ENCODE peak calls at places on chromosomes 1 and 21, in five cellular contexts. T is mammary epithelial cell, C is neuronal stem cell, V is PC-3, D is IMR-90. A is an unnamed sample.

GRCh38 chr1:42950146-42950480 is 8.6 kb downstream of the SLC2A1 start:
- DNase-seq in C (no peak), T (peak), D (peak), V (peak), A (peak)

GRCh38 chr1:61461406-61462384 is 263.2 kb downstream of the TM2D1 start:
- DNase-seq in T (no peak), V (no peak), C (no peak), D (no peak), A (no peak)

GRCh38 chr1:153525088-153525713 is 10.6 kb downstream of the S100A6 start:
- DNase-seq in T (peak), D (peak), C (no peak), V (no peak), A (no peak)

GRCh38 chr1:171803461-171804022 is 22.1 kb downstream of the METTL13 start:
- DNase-seq in C (no peak), T (no peak), V (no peak), D (no peak), A (no peak)

GRCh38 chr1:147598631-147599361 is 57.5 kb downstream of the BCL9 start:
- DNase-seq in D (peak), C (peak), V (no peak), T (no peak), A (peak)

GRCh38 chr1:59638172-59638800 is 176.5 kb upstream of the HOOK1 start:
- DNase-seq in V (no peak), T (peak), C (peak), D (peak), A (peak)

GRCh38 chr1:88890790-88891317 is 513 bp downstream of the GTF2B start:
- DNase-seq in T (peak), V (peak), D (peak), C (peak), A (peak)

GRCh38 chr1:201022824-201023516 is 544 bp downstream of the KIF21B start:
- DNase-seq in T (no peak), D (no peak), C (no peak), V (no peak), A (no peak)

DNA sequence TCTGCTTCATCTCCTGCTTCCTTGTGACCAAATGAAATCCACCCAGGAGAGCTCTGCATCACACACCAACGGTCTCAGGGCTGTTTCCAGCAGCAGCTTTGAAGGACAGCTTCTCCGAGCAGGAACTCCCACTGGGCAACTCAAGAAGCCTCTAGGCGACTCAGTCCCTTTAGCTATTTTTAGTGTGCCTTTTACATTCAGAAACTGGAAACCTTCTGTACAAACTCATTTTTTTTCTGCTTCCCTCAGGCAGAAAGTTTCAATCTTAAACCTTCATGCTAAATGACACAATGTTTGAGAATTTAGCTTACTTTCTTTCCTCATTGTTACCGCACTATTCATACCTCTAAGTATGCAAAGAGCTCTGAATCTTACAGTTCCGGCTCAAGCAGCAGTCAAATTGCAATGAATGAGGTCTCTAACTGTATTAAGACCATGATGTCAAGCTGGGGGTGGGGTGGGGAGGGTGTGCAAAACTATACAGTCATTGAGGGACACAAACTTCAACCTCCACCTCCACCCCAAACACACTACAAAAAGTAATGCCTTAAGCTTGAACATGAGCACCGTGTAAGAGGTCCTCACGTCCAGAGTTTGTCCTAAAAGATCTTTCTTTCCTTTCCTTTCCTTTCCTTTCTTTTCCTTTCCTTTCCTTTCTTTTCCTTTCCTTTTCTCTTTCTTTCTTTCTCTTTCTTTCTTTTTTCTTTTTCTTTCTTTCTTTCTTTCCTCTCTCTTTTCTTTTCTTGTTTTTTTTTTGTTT is 16.4 kb upstream of the TARBP1 start:
- DNase-seq in C (no peak), D (peak), V (peak), T (peak), A (peak)
- H3K4me3 ChIP-seq in C (no peak), D (peak), V (peak), T (no peak), A (peak)

DNA sequence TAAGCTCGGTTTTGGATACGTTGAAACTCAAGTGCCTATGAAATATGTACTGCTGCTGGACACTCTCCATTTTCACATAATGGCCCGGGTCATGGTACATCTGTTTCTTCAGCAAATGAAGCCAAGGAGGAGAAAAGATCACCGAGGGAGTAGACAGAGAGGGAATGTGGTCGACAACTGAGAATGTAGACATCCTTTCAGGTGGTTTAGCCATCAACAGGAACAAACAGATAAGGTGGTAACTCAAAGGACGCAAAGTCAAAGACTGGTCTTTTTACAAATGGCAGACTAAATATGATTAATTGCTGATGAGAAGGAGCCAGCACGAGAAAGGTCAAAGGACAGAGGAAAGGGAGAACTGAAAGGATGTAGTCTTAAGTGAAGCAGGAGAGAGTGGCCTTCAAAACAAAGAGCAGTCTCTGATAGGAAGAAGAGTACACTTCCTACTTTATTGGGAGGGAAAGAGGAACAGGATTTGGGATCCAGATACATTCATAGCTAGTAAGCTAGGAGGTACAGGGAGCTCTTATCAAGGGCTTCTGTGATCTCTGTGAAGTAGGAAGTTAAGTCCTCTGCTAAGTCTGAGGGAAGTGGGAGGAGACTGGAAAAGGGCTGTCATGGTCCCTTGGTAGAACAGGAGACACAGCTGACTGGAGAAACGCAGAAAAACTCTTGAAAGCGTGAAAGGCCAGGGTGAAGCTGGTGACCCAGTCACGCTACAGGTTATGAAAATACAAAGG is 28.3 kb downstream of the NUP133 start:
- DNase-seq in V (no peak), C (no peak), T (no peak), D (no peak), A (no peak)
- H3K27ac ChIP-seq in V (no peak), C (no peak), T (no peak), D (no peak), A (no peak)

GRCh38 chr21:40386301-40386911 is 460.6 kb downstream of the DSCAM start:
- DNase-seq in V (peak), T (peak), D (no peak), C (peak), A (peak)

GRCh38 chr21:40386981-40387380 is 460.0 kb downstream of the DSCAM start:
- DNase-seq in D (no peak), V (no peak), C (no peak), T (no peak), A (no peak)

GRCh38 chr21:40388046-40388445 is 458.9 kb downstream of the DSCAM start:
- DNase-seq in C (no peak), T (no peak), D (no peak), V (no peak), A (no peak)

GRCh38 chr21:40383951-40384350 is 463.0 kb downstream of the DSCAM start:
- DNase-seq in T (no peak), D (no peak), C (no peak), V (no peak), A (no peak)

DNA sequence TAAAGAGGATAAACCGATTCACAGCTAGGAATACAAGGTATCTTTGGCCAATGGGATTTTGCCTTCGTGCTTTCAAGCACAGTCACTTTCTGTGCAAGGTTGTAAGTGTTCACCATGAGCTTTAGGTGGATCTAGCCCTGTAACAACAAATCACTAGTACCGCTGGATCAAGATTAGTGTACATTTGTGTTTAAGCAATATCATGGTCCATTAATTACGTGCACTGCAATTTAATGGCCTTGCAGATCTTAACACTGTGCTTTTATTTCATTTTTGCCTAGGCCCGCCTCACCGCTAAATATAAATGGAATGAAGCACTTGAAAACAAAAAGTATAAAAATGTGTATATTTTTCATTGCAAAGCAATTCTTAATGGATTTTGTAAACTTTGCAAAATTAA is 461.1 kb downstream of the DSCAM start:
- DNase-seq in T (no peak), D (no peak), V (no peak), C (no peak), A (no peak)
- H3K4me2 ChIP-seq in T (peak), D (no peak), V (peak), C (no peak), A (peak)

GRCh38 chr1:14706656-14707055 is 108.2 kb downstream of the KAZN start:
- DNase-seq in V (no peak), T (no peak), C (no peak), D (no peak), A (no peak)
- H3K4me3 ChIP-seq in V (no peak), T (no peak), C (no peak), D (no peak), A (no peak)

GRCh38 chr1:78254517-78254916 is 208.8 kb downstream of the GIPC2 start:
- DNase-seq in T (peak), V (peak), C (no peak), D (peak), A (peak)
- H3K27ac ChIP-seq in T (no peak), V (peak), C (no peak), D (no peak), A (no peak)

DNA sequence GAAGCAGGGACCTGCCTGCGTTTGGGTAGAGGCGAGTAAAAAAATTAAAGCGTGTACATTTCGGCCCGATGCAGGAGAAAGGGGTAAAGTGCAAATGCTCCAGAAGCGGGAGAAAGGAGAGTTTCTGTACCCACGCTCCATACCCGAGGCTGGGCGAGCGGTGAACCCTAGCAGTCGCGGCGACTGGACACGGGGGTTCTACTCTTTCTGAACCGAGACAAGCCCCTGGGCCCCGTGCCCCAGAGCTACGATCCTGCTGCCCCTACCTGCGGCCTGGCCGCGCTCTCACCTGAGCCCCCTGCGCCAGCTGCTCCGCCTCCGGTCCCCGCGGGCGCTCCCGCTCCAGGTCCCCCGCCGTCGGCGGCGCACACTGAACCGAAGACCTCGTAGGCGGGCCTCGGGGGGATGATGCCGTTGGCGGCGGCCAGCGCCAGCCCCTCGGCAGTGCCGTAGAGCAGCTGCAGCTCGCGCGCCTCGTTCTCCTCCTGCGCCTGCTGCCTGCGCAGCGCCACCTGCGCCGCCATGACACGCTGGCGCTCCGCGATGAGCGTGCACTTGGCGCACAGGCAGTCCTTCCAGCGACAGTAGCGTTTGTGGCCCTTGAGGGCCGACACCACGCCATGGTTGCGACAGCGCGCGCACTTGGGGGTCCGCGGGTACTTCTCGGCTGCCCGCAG is 2.4 kb downstream of the DMRTA2 start:
- DNase-seq in T (no peak), D (no peak), C (peak), V (no peak), A (no peak)
- H3K4me2 ChIP-seq in T (peak), D (no peak), C (peak), V (no peak), A (peak)

DNA sequence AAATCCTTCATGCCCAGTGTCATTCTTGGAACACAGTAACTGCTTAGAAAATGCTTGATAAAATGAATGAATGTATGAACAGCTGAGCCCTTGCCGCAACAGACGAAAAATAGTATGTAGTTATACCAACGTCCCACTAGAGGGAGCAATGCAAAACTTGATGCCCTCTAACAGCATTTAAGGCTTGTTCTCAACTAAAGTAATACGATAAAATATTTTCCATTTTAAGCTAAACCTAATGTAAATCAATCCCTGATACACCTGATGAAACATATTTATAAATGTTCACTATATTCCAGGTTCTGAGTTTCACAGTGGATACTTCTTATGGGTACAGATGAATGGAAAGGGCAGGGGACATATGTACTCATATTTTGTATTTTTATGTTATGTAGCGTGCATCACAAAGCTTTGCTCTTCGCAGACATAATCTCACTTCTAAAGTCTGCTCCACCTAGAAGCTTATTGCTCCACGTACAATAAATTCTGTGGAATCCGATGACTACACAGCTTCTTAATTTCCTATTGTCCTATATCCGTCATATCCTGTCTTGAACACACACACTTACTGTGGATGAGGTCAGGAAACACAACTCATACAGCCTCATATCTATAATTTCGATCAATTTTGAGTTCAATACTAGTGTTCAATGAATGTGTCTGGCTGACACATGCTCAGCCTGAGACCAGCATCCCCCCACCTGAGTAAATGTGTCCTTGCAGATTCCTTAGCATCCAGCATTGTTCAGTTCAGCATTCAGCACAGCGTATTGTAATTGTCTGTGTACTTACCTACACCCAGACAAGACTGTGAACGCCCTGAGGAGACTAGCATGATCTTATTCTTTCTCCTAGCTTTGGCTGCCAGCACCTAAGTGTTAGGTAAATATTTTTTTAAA is 4.4 kb upstream of the UTP25 start:
- DNase-seq in C (peak), T (peak), V (peak), D (peak), A (peak)
- H3K4me3 ChIP-seq in C (no peak), T (no peak), V (peak), D (no peak), A (peak)

A was measured in astrocyte.